ENCODE peak calls at places on chromosome 22, in six cellular contexts. L, S, Z, D, O and T are unnamed samples.

GRCh38 chr22:22618448-22618847 is 26.0 kb upstream of the GGTLC2 start:
- DNase-seq in L (no peak), D (no peak), S (no peak), O (no peak), Z (no peak), T (no peak)

GRCh38 chr22:29520851-29521250 is 32.7 kb downstream of the THOC5 start:
- DNase-seq in D (peak), Z (no peak), S (no peak), L (no peak), O (no peak), T (no peak)

GRCh38 chr22:27839261-27839660 is 37.7 kb upstream of the MN1 start:
- DNase-seq in L (no peak), O (no peak), S (no peak), Z (peak), D (no peak), T (no peak)

GRCh38 chr22:29096736-29097669 is 24.2 kb downstream of the KREMEN1 start:
- DNase-seq in O (no peak), Z (no peak), S (no peak), D (peak), L (no peak), T (no peak)

GRCh38 chr22:29030618-29031235 is 30.9 kb downstream of the C22orf31 start:
- DNase-seq in D (peak), Z (peak), O (no peak), S (no peak), L (peak), T (no peak)

GRCh38 chr22:19483481-19484244 is 3.9 kb downstream of the CDC45 start:
- DNase-seq in S (no peak), Z (no peak), O (no peak), D (peak), L (peak), T (no peak)

GRCh38 chr22:45538284-45538683 is 35.6 kb downstream of the FBLN1 start:
- DNase-seq in L (peak), D (no peak), S (no peak), O (no peak), Z (no peak), T (no peak)

GRCh38 chr22:24822471-24822870 is 16.5 kb downstream of the SGSM1 start:
- DNase-seq in Z (no peak), O (no peak), D (no peak), S (no peak), L (no peak), T (no peak)

GRCh38 chr22:19181786-19182471 is 3.4 kb upstream of the SLC25A1 start:
- DNase-seq in D (no peak), Z (no peak), O (no peak), S (no peak), L (no peak), T (no peak)

GRCh38 chr22:25829237-25829636 is 87.2 kb downstream of the MYO18B start:
- DNase-seq in O (no peak), D (no peak), Z (no peak), L (no peak), S (no peak), T (no peak)

GRCh38 chr22:46620588-46621242 is 529 bp downstream of the GRAMD4 start:
- DNase-seq in O (no peak), L (no peak), S (no peak), Z (no peak), D (no peak), T (no peak)

GRCh38 chr22:46201059-46201757 is 48.9 kb downstream of the CDPF1 start:
- DNase-seq in D (no peak), L (no peak), Z (peak), S (no peak), O (no peak), T (no peak)

GRCh38 chr22:48941903-48942625 is 885.6 kb downstream of the BRD1 start:
- DNase-seq in Z (peak), O (no peak), L (peak), S (no peak), D (no peak), T (no peak)

GRCh38 chr22:25942126-25942988 is 200.4 kb downstream of the MYO18B start:
- DNase-seq in D (no peak), Z (no peak), L (no peak), O (no peak), S (no peak), T (no peak)

GRCh38 chr22:39185601-39186012 is 33.1 kb upstream of the CBX7 start:
- DNase-seq in Z (no peak), D (peak), S (no peak), L (peak), O (no peak), T (no peak)

GRCh38 chr22:47198801-47199251 is 436.4 kb downstream of the TBC1D22A start:
- DNase-seq in S (no peak), L (no peak), O (no peak), D (no peak), Z (no peak), T (no peak)

GRCh38 chr22:28395920-28396447 is 283.7 kb downstream of the TTC28 start:
- DNase-seq in O (no peak), L (no peak), Z (no peak), S (no peak), D (peak), T (no peak)

GRCh38 chr22:22901578-22902218 is 14.1 kb downstream of the IGLL5 start:
- DNase-seq in L (no peak), D (no peak), S (no peak), Z (no peak), O (peak), T (no peak)

GRCh38 chr22:39080052-39080762 is 3.1 kb downstream of the APOBEC3G start:
- DNase-seq in Z (no peak), L (no peak), D (no peak), O (no peak), S (no peak), T (no peak)

GRCh38 chr22:29757096-29757495 is 9.7 kb downstream of the ZMAT5 start:
- DNase-seq in Z (no peak), O (no peak), S (no peak), D (no peak), L (no peak), T (no peak)

GRCh38 chr22:46747646-46748045 is 9.6 kb upstream of the CERK start:
- DNase-seq in L (no peak), S (no peak), Z (no peak), O (no peak), D (no peak), T (no peak)

GRCh38 chr22:32310777-32311176 is 46.9 kb upstream of the RFPL3 start:
- DNase-seq in D (no peak), Z (peak), L (no peak), O (no peak), S (no peak), T (no peak)
- H3K4me3 ChIP-seq in D (no peak), Z (no peak), L (no peak), O (no peak), S (no peak), T (no peak)

GRCh38 chr22:20859615-20860014 is 808 bp downstream of the SNAP29 start:
- DNase-seq in Z (no peak), L (no peak), O (no peak), D (no peak), S (no peak), T (no peak)

GRCh38 chr22:20863356-20863755 is 4.5 kb downstream of the SNAP29 start:
- DNase-seq in Z (no peak), L (no peak), D (no peak), O (no peak), S (no peak), T (no peak)

GRCh38 chr22:20864186-20864908 is 5.5 kb downstream of the SNAP29 start:
- DNase-seq in Z (no peak), D (no peak), L (no peak), S (no peak), O (no peak), T (no peak)

GRCh38 chr22:20865331-20865730 is 6.5 kb downstream of the SNAP29 start:
- DNase-seq in L (no peak), D (no peak), S (no peak), O (no peak), Z (no peak), T (no peak)

DNA sequence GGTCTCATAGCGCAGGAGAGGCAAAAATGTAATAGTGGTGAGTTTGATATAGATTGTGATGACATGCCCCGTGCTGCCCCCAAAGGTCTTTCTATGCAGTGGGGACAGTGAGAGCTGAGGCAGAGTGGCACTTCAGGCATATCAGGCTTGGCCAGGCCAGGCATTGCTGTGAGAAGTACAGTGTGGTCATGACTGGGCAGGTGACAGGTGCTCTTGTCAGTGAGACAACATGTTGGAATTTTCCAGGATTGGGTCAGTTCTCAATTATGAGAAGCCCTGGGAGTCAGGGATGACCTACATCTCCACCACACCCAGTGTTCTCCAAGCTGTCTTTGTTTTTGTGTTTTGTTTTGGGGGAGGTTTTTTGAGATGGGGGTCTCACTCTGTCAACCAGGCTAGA is 3.7 kb downstream of the SNAP29 start:
- DNase-seq in S (no peak), Z (no peak), O (no peak), L (no peak), D (no peak), T (no peak)
- TF ChIP-seq CTCF in S (no peak), Z (no peak), O (no peak), L (no peak), D (no peak), T (no peak)

GRCh38 chr22:49948573-49948957 is 12.0 kb upstream of the PIM3 start:
- DNase-seq in D (no peak), Z (no peak), L (no peak), S (no peak), O (no peak), T (no peak)

GRCh38 chr22:49946612-49947295 is 13.8 kb upstream of the PIM3 start:
- DNase-seq in S (no peak), O (no peak), D (no peak), Z (no peak), L (no peak), T (no peak)

GRCh38 chr22:49947296-49947622 is 13.3 kb upstream of the PIM3 start:
- DNase-seq in L (no peak), S (no peak), D (no peak), Z (no peak), O (no peak), T (no peak)

GRCh38 chr22:49948958-49949913 is 11.3 kb upstream of the PIM3 start:
- DNase-seq in L (no peak), Z (peak), S (no peak), D (no peak), O (no peak), T (no peak)

DNA sequence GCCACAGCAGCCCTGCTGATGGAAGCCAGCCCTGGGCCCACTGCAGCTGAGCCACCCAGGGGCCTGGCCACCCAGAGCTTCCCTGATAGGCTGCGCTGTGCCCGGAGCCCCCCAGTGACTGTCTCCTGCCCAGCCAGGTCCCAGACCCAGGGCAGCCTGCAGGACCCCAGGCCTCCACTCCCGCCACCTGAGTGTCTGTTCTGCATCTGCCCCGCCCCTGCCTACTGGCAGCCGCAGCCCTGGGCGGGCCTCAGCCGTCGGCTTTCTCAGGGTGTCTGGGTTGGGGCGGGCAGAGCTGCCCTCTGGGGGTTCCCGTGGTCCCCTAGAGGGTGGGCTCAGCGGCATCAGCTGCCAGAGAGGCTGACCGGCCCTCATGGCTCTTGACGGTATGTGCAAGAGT is 12.5 kb upstream of the PIM3 start:
- DNase-seq in Z (no peak), L (no peak), O (no peak), S (no peak), D (no peak), T (no peak)
- H3K4me3 ChIP-seq in Z (peak), L (no peak), O (no peak), S (no peak), D (no peak), T (no peak)

GRCh38 chr22:44002324-44002723 is 21.8 kb upstream of the PARVB start:
- DNase-seq in S (no peak), D (no peak), O (no peak), L (no peak), Z (no peak), T (no peak)

GRCh38 chr22:44003016-44003775 is 20.9 kb upstream of the PARVB start:
- DNase-seq in Z (no peak), L (no peak), D (no peak), O (no peak), S (no peak), T (no peak)

GRCh38 chr22:44005524-44005923 is 18.6 kb upstream of the PARVB start:
- DNase-seq in D (no peak), S (no peak), Z (no peak), L (no peak), O (no peak), T (no peak)

GRCh38 chr22:44000123-44000522 is 24.0 kb upstream of the PARVB start:
- DNase-seq in O (no peak), D (no peak), L (no peak), Z (no peak), S (no peak), T (no peak)

GRCh38 chr22:44003776-44004460 is 20.2 kb upstream of the PARVB start:
- DNase-seq in Z (no peak), O (no peak), S (no peak), D (no peak), L (no peak), T (no peak)
- TF ChIP-seq CTCF in Z (no peak), O (no peak), S (no peak), D (peak), L (no peak), T (no peak)

GRCh38 chr22:31229402-31230140 is 17.5 kb downstream of the LIMK2 start:
- DNase-seq in O (no peak), Z (peak), D (peak), L (no peak), S (no peak), T (no peak)
- H3K4me3 ChIP-seq in O (no peak), Z (no peak), D (no peak), L (no peak), S (no peak), T (no peak)

DNA sequence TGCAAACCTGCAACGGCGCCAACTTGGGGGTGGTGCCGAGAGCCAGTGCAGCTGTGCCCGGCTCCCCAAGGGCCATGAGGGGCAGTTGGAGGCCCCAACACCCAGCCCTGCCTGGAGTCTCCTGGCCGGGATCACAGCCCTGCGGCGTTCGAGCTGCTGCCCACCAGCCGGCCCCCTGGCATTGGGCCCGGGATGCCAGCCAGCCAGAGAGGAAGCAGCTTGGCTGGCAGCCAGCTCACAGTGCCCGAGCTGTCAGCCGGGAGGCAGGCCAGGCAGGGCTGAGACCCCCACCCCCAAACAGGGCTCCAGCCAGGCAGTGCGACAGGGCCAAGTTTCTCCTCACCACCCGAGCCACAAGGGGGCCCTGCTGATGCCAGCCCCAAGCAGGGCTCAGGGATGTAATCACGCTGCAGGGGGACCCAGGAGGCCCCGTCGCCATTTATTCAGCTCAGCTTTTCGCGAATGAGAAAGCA is 26.0 kb upstream of the TCF20 start:
- DNase-seq in S (no peak), Z (no peak), L (no peak), O (no peak), D (no peak), T (no peak)
- TF ChIP-seq CTCF in S (no peak), Z (no peak), L (no peak), O (peak), D (no peak), T (no peak)